ENCODE peak calls at places on chromosomes 2 and 18, in four cellular contexts. G is IMR-90, X is mesendoderm, O is mesenchymal stem cell. W is an unnamed sample. For H3K4me1, the result is how much of the 10 kb centered on the place peaks cover.

GRCh38 chr18:44723973-44724778 is 43.5 kb downstream of the SETBP1 start:
- DNase-seq in X (peak), O (no peak), G (no peak), W (no peak)

GRCh38 chr2:126953483-126953882 is 54.8 kb downstream of the TEX51 start:
- DNase-seq in G (no peak), O (no peak), X (no peak), W (no peak)

GRCh38 chr2:224252601-224253000 is 149.3 kb downstream of the FAM124B start:
- DNase-seq in X (no peak), G (peak), O (no peak), W (no peak)

GRCh38 chr2:227411320-227411989 is 23.7 kb upstream of the SCYGR1 start:
- DNase-seq in O (peak), X (no peak), G (peak), W (no peak)

GRCh38 chr2:46574457-46575354 is 95.3 kb downstream of the TMEM247 start:
- DNase-seq in G (no peak), O (no peak), X (no peak), W (no peak)

GRCh38 chr2:150464270-150464669 is 23.2 kb downstream of the RND3 start:
- DNase-seq in O (no peak), X (no peak), G (no peak), W (no peak)

GRCh38 chr2:76978064-76978463 is 544.1 kb downstream of the LRRTM4 start:
- DNase-seq in G (no peak), O (peak), X (no peak), W (no peak)

GRCh38 chr2:169997140-169997887 is 170.1 kb downstream of the UBR3 start:
- DNase-seq in O (no peak), G (no peak), X (no peak), W (no peak)

GRCh38 chr2:134469516-134470115 is 215.7 kb downstream of the MGAT5 start:
- DNase-seq in O (no peak), X (no peak), G (no peak), W (no peak)

GRCh38 chr18:60047556-60047955 is 147.8 kb downstream of the PMAIP1 start:
- DNase-seq in X (no peak), G (no peak), O (no peak), W (no peak)

GRCh38 chr2:132725716-132726115 is 55.7 kb upstream of the LYPD1 start:
- DNase-seq in G (no peak), O (no peak), X (no peak), W (no peak)

GRCh38 chr18:13460946-13461345 is 242.4 kb downstream of the LDLRAD4 start:
- DNase-seq in X (no peak), O (no peak), G (no peak), W (no peak)

GRCh38 chr2:85619617-85620016 is 3.6 kb downstream of the USP39 start:
- DNase-seq in X (no peak), G (no peak), O (no peak), W (no peak)
- H3K4me1 ChIP-seq in X (under half), G (under half), O (under half), W (under half)

DNA sequence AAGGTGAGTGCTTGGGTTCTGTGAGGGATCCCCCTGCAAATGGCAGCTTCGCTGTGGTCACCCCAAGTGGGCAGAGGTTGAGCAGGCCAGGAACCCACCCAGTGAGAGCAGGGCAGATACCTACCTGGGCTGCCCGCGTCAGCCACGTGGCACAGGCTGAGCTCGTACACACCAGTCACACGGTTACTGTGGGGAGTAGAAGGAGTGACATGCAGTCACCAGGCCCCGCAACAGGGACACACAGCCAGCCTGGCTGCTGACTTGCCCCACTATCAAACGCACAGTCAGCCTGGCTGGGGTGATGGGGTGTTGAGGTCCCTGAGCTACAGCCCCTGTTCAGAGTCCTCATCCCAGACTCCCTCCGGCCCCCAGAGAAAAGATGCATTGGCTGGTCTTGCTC is 32.2 kb downstream of the AQP12A start:
- DNase-seq in G (no peak), O (no peak), X (no peak), W (no peak)
- H3K23ac ChIP-seq in G (no peak), O (no peak), X (no peak), W (no peak)

DNA sequence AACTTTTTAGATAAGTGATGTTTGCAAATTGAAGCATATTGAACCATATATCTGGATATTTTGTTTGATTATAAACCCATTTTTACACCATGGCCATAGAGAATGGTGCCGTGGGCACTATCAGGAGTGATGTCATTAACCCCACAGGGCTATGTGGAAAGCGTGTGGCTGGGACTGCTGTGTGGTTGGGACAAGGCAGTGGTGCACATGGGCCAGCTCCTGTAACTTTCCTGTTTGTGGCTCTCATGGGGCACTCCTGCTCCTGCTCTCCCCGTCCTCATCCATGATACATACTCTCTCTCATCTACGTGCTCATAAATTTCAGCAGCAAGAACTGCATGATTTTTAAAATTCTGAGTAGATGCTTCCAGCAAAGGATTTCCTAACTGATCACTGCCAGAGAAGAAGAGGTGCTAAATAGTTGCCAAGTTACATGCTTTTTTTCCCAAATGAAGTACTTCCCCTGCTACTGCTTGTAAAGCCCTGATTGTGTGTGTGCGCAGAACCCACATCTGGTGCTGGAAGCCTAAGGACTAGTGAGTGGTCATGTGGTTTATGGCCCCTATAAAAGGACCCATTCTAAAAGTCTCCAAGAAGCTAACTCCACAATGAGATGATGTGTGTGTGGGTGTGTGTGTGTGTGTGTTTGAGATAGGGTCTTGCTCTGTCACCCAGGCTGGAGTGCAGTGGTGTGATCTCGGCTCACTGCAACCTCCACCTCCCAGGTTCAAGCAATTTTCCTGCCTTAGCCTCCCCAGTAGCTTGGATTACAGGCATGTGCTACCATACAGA is 240.9 kb downstream of the NEDD4L start:
- DNase-seq in O (no peak), G (no peak), X (peak), W (no peak)
- H3K4me1 ChIP-seq in O (under half), G (under half), X (under half), W (under half)

GRCh38 chr2:96700086-96700485 is 39.8 kb downstream of the LMAN2L start:
- DNase-seq in G (no peak), X (no peak), O (no peak), W (no peak)

GRCh38 chr2:96702098-96702785 is 37.6 kb downstream of the LMAN2L start:
- DNase-seq in X (no peak), G (no peak), O (no peak), W (no peak)

GRCh38 chr2:96701636-96702035 is 38.2 kb downstream of the LMAN2L start:
- DNase-seq in O (no peak), G (no peak), X (no peak), W (no peak)

GRCh38 chr2:96699621-96700020 is 40.2 kb downstream of the LMAN2L start:
- DNase-seq in G (no peak), X (no peak), O (no peak), W (no peak)

GRCh38 chr2:96703021-96703751 is 36.7 kb downstream of the LMAN2L start:
- DNase-seq in X (no peak), O (no peak), G (no peak), W (no peak)
- H3K23ac ChIP-seq in X (no peak), O (no peak), G (no peak), W (no peak)

GRCh38 chr2:27921424-27921823 is 30.9 kb downstream of the BABAM2 start:
- DNase-seq in X (no peak), O (no peak), G (no peak), W (no peak)
- H3K4me1 ChIP-seq in X (under half), O (under half), G (under half), W (under half)

GRCh38 chr2:241260911-241261310 is 54.6 kb downstream of the HDLBP start:
- DNase-seq in X (no peak), G (no peak), O (no peak), W (peak)
- H3K23ac ChIP-seq in X (no peak), G (no peak), O (no peak), W (no peak)